ENCODE peak calls at places on chromosomes 13 and 19, in four cellular contexts. D is tibial nerve, T is upper lobe of left lung, Z is H1. S is an unnamed sample. For H3K4me1, the result is how much of the 10 kb centered on the place peaks cover.

GRCh38 chr19:30109565-30109964 is 167.5 kb downstream of the URI1 start:
- DNase-seq in Z (no peak), T (no peak), D (no peak), S (no peak)

GRCh38 chr13:66618702-66619101 is 611.4 kb downstream of the PCDH9 start:
- DNase-seq in D (no peak), T (no peak), Z (no peak), S (no peak)

GRCh38 chr13:50526771-50527567 is 316.5 kb downstream of the DLEU7 start:
- DNase-seq in Z (no peak), D (no peak), T (peak), S (no peak)

GRCh38 chr19:40858109-40858508 is 7.9 kb upstream of the CYP2A6 start:
- DNase-seq in T (no peak), D (no peak), Z (no peak), S (no peak)

GRCh38 chr19:44942067-44942571 is at the start of gene APOC4:
- DNase-seq in Z (no peak), T (no peak), D (no peak), S (no peak)

GRCh38 chr19:48480151-48480475 is 10.9 kb downstream of the CYTH2 start:
- DNase-seq in D (peak), T (peak), Z (no peak), S (no peak)

GRCh38 chr13:112995395-112996091 is 26.5 kb downstream of the MCF2L start:
- DNase-seq in D (no peak), T (no peak), Z (no peak), S (no peak)

GRCh38 chr13:98910501-98910951 is 67.3 kb downstream of the DOCK9 start:
- DNase-seq in D (no peak), Z (no peak), T (no peak), S (no peak)

GRCh38 chr13:79992111-79992510 is 348.8 kb downstream of the SPRY2 start:
- DNase-seq in Z (no peak), T (no peak), D (no peak), S (no peak)

DNA sequence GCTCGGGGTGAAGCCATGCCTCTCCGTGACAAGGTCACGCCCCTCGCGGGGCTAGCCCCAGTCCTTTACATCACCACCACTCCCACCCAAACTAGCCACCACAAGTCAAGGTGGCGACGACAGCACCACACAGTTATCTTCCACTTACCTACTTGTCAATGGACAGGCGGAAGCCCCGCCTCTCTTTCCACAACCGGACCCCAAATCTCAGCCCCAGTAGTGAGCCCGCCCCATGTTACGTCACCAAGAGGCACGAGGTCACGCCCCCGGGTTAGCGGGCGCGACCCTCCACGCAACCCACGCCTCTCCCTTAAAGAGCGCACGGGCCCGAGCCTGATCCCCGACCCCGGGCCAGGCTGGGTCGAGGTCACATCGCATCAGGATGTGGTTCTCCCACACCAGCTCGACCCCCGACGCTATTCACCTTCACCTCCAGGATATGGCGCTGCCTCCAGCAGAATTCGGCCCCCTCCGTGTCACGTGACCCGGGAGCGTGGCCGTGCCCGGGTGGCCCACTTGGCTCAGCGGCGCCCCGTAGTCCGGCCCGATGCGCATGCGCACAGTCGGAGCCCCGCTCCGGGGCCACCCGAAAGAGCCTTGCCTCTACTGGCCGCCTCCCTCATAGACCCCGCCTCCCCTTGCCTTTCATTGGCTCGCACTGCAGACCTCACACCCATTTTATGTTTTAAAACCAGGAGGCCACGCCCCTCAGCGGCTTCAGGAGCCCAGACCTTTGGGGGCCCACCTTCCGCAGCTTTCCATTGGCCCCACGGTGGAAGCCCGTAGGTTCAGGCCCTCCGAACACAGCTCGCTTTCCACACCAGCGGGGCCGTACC is 18.2 kb downstream of the SYDE1 start:
- DNase-seq in Z (peak), T (peak), D (peak), S (peak)
- TF ChIP-seq EP300 in Z (no peak), T (no peak), D (peak), S (no peak)

DNA sequence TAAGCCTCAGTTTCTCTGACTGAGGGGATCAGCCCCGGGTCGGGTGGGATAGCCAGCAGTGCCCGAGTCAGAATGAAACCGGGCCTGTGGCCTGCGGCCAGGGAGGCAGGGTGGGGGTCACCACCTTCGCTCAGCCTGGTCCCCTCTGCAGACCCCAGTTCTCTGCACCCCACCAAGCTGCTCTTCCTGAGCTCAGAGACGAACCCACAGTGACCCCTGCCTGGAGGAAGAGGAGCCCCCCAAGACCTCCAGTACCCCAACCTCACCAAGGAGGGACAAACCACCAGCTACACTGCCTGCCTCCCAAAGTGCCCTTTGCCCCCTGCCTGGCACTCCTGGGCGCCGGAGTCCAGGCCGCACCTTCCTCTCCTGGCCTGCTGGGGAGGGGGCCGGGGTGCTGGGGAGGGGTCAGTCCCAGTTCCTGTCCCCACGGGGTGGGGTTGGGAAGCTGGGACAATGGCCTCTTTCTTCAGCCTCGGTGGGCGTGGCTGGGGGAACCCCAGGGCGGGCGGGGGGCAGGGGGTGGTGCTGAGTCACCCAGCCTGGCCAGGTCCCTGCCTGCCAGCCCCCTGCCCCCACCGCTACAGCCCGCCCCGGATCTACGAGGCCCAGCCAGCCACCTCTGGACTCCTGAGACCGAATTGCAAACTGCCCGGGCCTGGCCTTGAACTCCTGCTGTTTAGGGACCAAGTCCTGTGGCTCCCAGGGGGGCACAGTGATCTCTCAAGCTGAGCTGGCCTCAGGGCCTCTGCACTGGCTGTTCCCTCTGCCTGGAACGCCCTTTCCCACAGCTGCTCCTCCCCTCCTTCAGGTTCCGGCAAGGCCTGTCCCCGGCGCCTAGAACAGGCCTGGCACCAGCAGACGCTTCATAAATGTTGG is 14.3 kb downstream of the ZBTB7A start:
- DNase-seq in Z (no peak), D (no peak), T (peak), S (no peak)
- TF ChIP-seq POLR2A in Z (no peak), D (no peak), T (no peak), S (no peak)

DNA sequence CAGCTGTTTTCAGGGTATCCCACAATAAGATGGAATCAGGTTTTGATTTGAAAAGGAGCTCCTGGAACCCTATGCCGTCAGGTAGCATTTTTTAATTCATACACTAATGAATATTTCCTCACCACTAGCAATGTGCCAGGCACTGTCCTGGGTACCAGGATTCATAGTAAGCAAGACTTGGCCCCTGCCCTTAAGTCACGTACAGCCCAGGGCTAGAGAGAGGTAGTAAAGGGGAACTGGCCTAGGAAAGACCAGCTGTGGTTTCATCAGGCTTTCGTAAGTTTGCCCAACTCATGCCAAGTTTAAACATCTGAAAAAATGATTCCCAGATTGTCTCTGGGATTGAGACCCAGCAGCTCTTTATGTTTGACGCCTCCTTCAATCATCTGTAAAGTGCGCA is 45.9 kb upstream of the AMER2 start:
- DNase-seq in Z (peak), D (no peak), T (no peak), S (no peak)
- H3K4me1 ChIP-seq in Z (under half), D (under half), T (under half), S (under half)

GRCh38 chr19:35392742-35393350 is 22.0 kb downstream of the GPR42 start:
- DNase-seq in D (no peak), Z (no peak), T (no peak), S (peak)

GRCh38 chr19:35389192-35389861 is 18.5 kb downstream of the GPR42 start:
- DNase-seq in Z (peak), T (no peak), D (no peak), S (peak)

GRCh38 chr19:35383536-35383935 is 12.7 kb downstream of the GPR42 start:
- DNase-seq in D (no peak), T (no peak), Z (no peak), S (peak)

GRCh38 chr19:35388277-35389054 is 17.6 kb downstream of the GPR42 start:
- DNase-seq in D (no peak), Z (no peak), T (no peak), S (peak)
- TF ChIP-seq EP300 in D (no peak), Z (no peak), T (no peak), S (no peak)

DNA sequence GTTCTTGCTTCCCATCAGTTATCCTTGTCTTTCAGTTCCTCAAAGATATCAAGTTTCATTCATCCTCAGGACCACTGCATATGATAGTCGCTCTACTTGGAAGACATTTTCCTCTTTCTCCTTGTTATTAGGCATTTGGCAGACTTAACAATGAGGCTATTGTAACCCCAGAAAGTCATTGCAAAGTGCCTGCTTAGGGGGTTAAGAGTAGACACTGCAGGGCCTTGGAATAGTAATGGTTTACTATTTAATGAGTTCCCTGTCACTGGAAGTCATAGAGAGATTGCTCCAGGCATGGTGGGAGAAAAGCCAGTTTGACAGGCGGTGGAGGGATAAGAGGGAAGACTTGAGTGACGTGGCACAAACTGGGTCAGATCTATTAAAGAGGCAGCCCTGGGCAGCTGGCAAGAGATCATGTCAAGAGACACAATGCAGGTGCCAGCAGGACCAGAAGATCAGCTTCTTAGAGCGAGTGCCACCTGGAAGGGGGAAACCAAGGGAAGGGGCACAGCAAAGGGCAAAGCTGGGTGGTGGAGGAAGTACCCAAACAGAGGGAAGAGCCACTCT is 16.8 kb upstream of the CPB2 start:
- DNase-seq in T (no peak), D (no peak), Z (no peak), S (no peak)
- TF ChIP-seq POLR2A in T (no peak), D (no peak), Z (no peak), S (no peak)

GRCh38 chr19:34274827-34275625 is 20.7 kb downstream of the GARRE1 start:
- DNase-seq in T (no peak), D (no peak), Z (no peak), S (no peak)
- H3K4me1 ChIP-seq in T (under half), D (under half), Z (under half), S (under half)

GRCh38 chr13:88806438-88806837 is 1135.3 kb downstream of the SLITRK5 start:
- DNase-seq in Z (no peak), D (no peak), T (no peak), S (no peak)
- TF ChIP-seq EP300 in Z (no peak), D (no peak), T (no peak), S (no peak)

DNA sequence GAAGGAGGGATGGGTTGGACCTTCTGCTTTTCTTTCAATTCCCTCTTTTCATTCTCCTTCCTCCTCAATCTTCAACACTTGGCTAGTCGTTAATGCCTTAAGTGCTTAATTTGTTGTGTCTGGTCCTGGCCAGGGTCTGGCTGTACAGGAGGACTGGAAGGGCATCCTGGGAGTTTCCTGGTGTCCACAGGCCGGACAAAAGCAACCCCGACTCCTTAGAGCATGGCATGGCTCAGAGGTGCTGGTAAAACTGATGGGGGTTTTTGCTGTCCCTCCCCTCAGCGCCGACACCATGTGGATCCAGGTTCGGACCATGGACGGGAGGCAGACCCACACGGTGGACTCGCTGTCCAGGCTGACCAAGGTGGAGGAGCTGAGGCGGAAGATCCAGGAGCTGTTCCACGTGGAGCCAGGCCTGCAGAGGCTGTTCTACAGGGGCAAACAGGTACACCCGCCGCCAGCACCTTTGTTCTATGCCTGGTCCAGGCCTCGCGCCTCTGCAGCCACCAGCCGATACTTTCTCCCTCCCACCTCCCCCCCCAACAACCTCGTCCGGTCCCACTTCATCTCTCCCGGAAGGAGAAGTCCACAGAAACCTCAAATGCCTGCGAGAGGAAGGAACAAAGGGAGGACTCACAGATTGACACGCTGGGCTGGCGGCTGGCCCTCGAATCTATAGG is 1.4 kb downstream of the UHRF1 start:
- DNase-seq in Z (no peak), D (peak), T (peak), S (no peak)
- TF ChIP-seq POLR2A in Z (no peak), D (no peak), T (no peak), S (no peak)

S was measured in esophagus muscularis mucosa.